ENCODE peak calls at places on chromosomes 11 and 22, in ten cellular contexts. Y is body of pancreas, G is suprapubic skin, J is stomach, Q is mucosa of descending colon, C is endodermal cell, M is tibial artery, A is adrenal gland, S is K562, B is breast epithelium. K is an unnamed sample. For H3K4me1, the result is how much of the 10 kb centered on the place peaks cover.

GRCh38 chr11:94175545-94175944 is 46.9 kb downstream of the PANX1 start:
- DNase-seq in Y (peak), G (no peak), J (no peak), Q (no peak), C (no peak), M (no peak), A (no peak), S (no peak), B (no peak), K (no peak)

GRCh38 chr11:95920460-95921105 is 3.3 kb downstream of the MTMR2 start:
- DNase-seq in Y (no peak), G (no peak), J (no peak), Q (no peak), C (no peak), M (no peak), A (no peak), S (peak), B (no peak), K (no peak)

GRCh38 chr22:24497879-24498278 is 2.7 kb downstream of the UPB1 start:
- DNase-seq in Y (no peak), G (no peak), J (no peak), Q (no peak), C (no peak), M (no peak), A (no peak), S (no peak), B (no peak), K (no peak)

GRCh38 chr22:45218974-45219373 is 21.7 kb downstream of the KIAA0930 start:
- DNase-seq in Y (no peak), G (no peak), J (no peak), Q (no peak), C (no peak), M (no peak), A (no peak), S (no peak), B (no peak), K (no peak)

GRCh38 chr22:44707752-44708151 is 5.7 kb downstream of the PRR5 start:
- DNase-seq in Y (no peak), G (no peak), J (no peak), Q (no peak), C (no peak), M (no peak), A (no peak), S (no peak), B (no peak), K (no peak)

GRCh38 chr11:133382217-133382746 is 150.0 kb downstream of the OPCML start:
- DNase-seq in Y (no peak), G (no peak), J (no peak), Q (no peak), C (no peak), M (no peak), A (no peak), S (no peak), B (no peak), K (no peak)

GRCh38 chr11:62179995-62180394 is 10.0 kb upstream of the SCGB1D1 start:
- DNase-seq in Y (no peak), G (no peak), J (no peak), Q (no peak), C (no peak), M (no peak), A (no peak), S (no peak), B (no peak), K (no peak)

GRCh38 chr11:12079726-12080556 is 30.4 kb upstream of the MICAL2 start:
- DNase-seq in Y (no peak), G (peak), J (peak), Q (no peak), C (no peak), M (peak), A (peak), S (no peak), B (peak), K (peak)

GRCh38 chr22:24427500-24428164 is at the start of gene ADORA2A:
- DNase-seq in Y (peak), G (no peak), J (peak), Q (peak), C (no peak), M (no peak), A (no peak), S (no peak), B (no peak), K (no peak)

GRCh38 chr11:359181-359714 is 10.1 kb upstream of the B4GALNT4 start:
- DNase-seq in Y (no peak), G (no peak), J (no peak), Q (peak), C (no peak), M (no peak), A (no peak), S (no peak), B (no peak), K (no peak)

GRCh38 chr11:27926981-27927481 is 180.9 kb downstream of the KIF18A start:
- DNase-seq in Y (no peak), G (no peak), J (no peak), Q (no peak), C (no peak), M (no peak), A (no peak), S (peak), B (no peak), K (no peak)

GRCh38 chr22:39669432-39669831 is 98.9 kb downstream of the CACNA1I start:
- DNase-seq in Y (no peak), G (no peak), J (no peak), Q (no peak), C (no peak), M (no peak), A (no peak), S (no peak), B (no peak), K (no peak)

GRCh38 chr11:64906314-64906635 is 10.7 kb downstream of the ATG2A start:
- DNase-seq in Y (no peak), G (peak), J (no peak), Q (no peak), C (no peak), M (no peak), A (no peak), S (no peak), B (no peak), K (no peak)

GRCh38 chr22:30871391-30872281 is 96.9 kb downstream of the MORC2 start:
- DNase-seq in Y (no peak), G (peak), J (no peak), Q (peak), C (peak), M (no peak), A (peak), S (no peak), B (no peak), K (no peak)

GRCh38 chr11:106961518-106961917 is 56.8 kb downstream of the GUCY1A2 start:
- DNase-seq in Y (no peak), G (no peak), J (no peak), Q (no peak), C (no peak), M (no peak), A (no peak), S (no peak), B (no peak), K (no peak)

GRCh38 chr11:77619576-77620198 is 17.9 kb downstream of the CLNS1A start:
- DNase-seq in Y (peak), G (no peak), J (no peak), Q (no peak), C (peak), M (no peak), A (no peak), S (peak), B (no peak), K (no peak)

GRCh38 chr11:77073328-77074001 is 6.7 kb downstream of the CAPN5 start:
- DNase-seq in Y (peak), G (peak), J (peak), Q (peak), C (peak), M (peak), A (peak), S (peak), B (peak), K (peak)

GRCh38 chr11:29129850-29130249 is 887.0 kb downstream of the KCNA4 start:
- DNase-seq in Y (no peak), G (no peak), J (no peak), Q (no peak), C (no peak), M (no peak), A (no peak), S (no peak), B (no peak), K (no peak)

GRCh38 chr22:22060200-22061084 is 77.9 kb upstream of the TOP3B start:
- DNase-seq in Y (peak), G (no peak), J (no peak), Q (peak), C (peak), M (peak), A (peak), S (peak), B (no peak), K (peak)

GRCh38 chr22:45757068-45757467 is 85.4 kb downstream of the ATXN10 start:
- DNase-seq in Y (peak), G (no peak), J (no peak), Q (no peak), C (peak), M (no peak), A (peak), S (no peak), B (no peak), K (peak)

GRCh38 chr22:49203863-49204598 is 623.6 kb downstream of the BRD1 start:
- DNase-seq in Y (no peak), G (peak), J (peak), Q (peak), C (peak), M (peak), A (no peak), S (no peak), B (no peak), K (no peak)

GRCh38 chr11:9752091-9752490 is 88.2 kb downstream of the SWAP70 start:
- DNase-seq in Y (peak), G (no peak), J (peak), Q (no peak), C (no peak), M (no peak), A (no peak), S (peak), B (no peak), K (peak)

GRCh38 chr22:19665784-19666662 is 48.3 kb upstream of the SEPTIN5 start:
- DNase-seq in Y (no peak), G (no peak), J (no peak), Q (no peak), C (peak), M (no peak), A (no peak), S (no peak), B (no peak), K (no peak)

GRCh38 chr11:59755701-59756495 is 722 bp downstream of the STX3 start:
- DNase-seq in Y (peak), G (peak), J (peak), Q (peak), C (peak), M (peak), A (peak), S (peak), B (peak), K (peak)

GRCh38 chr11:44865866-44866272 is 84.8 kb downstream of the TP53I11 start:
- DNase-seq in Y (peak), G (no peak), J (peak), Q (no peak), C (no peak), M (no peak), A (peak), S (no peak), B (peak), K (peak)

GRCh38 chr11:63760487-63761079 is 8.0 kb downstream of the ZFTA start:
- DNase-seq in Y (no peak), G (no peak), J (no peak), Q (no peak), C (peak), M (no peak), A (no peak), S (no peak), B (no peak), K (no peak)

GRCh38 chr11:12007769-12008737 is at the start of gene DKK3:
- DNase-seq in Y (no peak), G (no peak), J (no peak), Q (no peak), C (peak), M (no peak), A (no peak), S (no peak), B (peak), K (no peak)

GRCh38 chr22:23500508-23501208 is 79.4 kb downstream of the IGLL1 start:
- DNase-seq in Y (no peak), G (peak), J (no peak), Q (no peak), C (no peak), M (no peak), A (no peak), S (no peak), B (no peak), K (no peak)

GRCh38 chr11:58786693-58787092 is 55.0 kb upstream of the GLYAT start:
- DNase-seq in Y (no peak), G (no peak), J (no peak), Q (no peak), C (no peak), M (no peak), A (no peak), S (no peak), B (no peak), K (no peak)

GRCh38 chr22:41184679-41185078 is 20.4 kb upstream of the L3MBTL2 start:
- DNase-seq in Y (no peak), G (no peak), J (no peak), Q (no peak), C (peak), M (no peak), A (no peak), S (no peak), B (no peak), K (no peak)

GRCh38 chr11:111982019-111982464 is 43.2 kb upstream of the DLAT start:
- DNase-seq in Y (peak), G (no peak), J (peak), Q (no peak), C (peak), M (peak), A (peak), S (peak), B (peak), K (no peak)

GRCh38 chr11:118872403-118872821 is 11.3 kb upstream of the CXCR5 start:
- DNase-seq in Y (no peak), G (no peak), J (no peak), Q (peak), C (no peak), M (no peak), A (no peak), S (no peak), B (no peak), K (no peak)

GRCh38 chr11:35404397-35404775 is 15.0 kb downstream of the SLC1A2 start:
- DNase-seq in Y (peak), G (no peak), J (peak), Q (no peak), C (peak), M (no peak), A (peak), S (peak), B (no peak), K (no peak)

GRCh38 chr11:93571612-93572011 is 28.4 kb upstream of the SMCO4 start:
- DNase-seq in Y (no peak), G (no peak), J (no peak), Q (no peak), C (no peak), M (no peak), A (no peak), S (no peak), B (no peak), K (no peak)

GRCh38 chr22:50530280-50530856 is 556 bp upstream of the TYMP start:
- DNase-seq in Y (peak), G (peak), J (peak), Q (peak), C (peak), M (peak), A (peak), S (no peak), B (peak), K (peak)

GRCh38 chr11:131690776-131691557 is 320.6 kb downstream of the NTM start:
- DNase-seq in Y (no peak), G (no peak), J (no peak), Q (no peak), C (no peak), M (no peak), A (no peak), S (no peak), B (no peak), K (no peak)

GRCh38 chr11:131692151-131692550 is 321.7 kb downstream of the NTM start:
- DNase-seq in Y (no peak), G (no peak), J (no peak), Q (no peak), C (no peak), M (no peak), A (no peak), S (no peak), B (no peak), K (no peak)

GRCh38 chr11:131690362-131690761 is 319.9 kb downstream of the NTM start:
- DNase-seq in Y (no peak), G (no peak), J (no peak), Q (no peak), C (no peak), M (no peak), A (no peak), S (no peak), B (no peak), K (no peak)

GRCh38 chr11:131692961-131693360 is 322.5 kb downstream of the NTM start:
- DNase-seq in Y (no peak), G (no peak), J (no peak), Q (no peak), C (no peak), M (no peak), A (no peak), S (no peak), B (no peak), K (no peak)

GRCh38 chr11:131691558-131692041 is 321.2 kb downstream of the NTM start:
- DNase-seq in Y (no peak), G (no peak), J (no peak), Q (no peak), C (peak), M (no peak), A (no peak), S (peak), B (no peak), K (no peak)
- H3K4me3 ChIP-seq in Y (no peak), G (no peak), J (no peak), Q (no peak), C (no peak), M (no peak), A (no peak), S (no peak), B (no peak), K (no peak)

GRCh38 chr11:68694404-68695297 is 10.3 kb downstream of the GAL start:
- DNase-seq in Y (no peak), G (no peak), J (no peak), Q (no peak), C (peak), M (no peak), A (no peak), S (no peak), B (no peak), K (no peak)

GRCh38 chr11:68704887-68705286 is 20.5 kb downstream of the GAL start:
- DNase-seq in Y (no peak), G (no peak), J (no peak), Q (no peak), C (peak), M (no peak), A (no peak), S (peak), B (no peak), K (no peak)

GRCh38 chr11:68693484-68693882 is 9.1 kb downstream of the GAL start:
- DNase-seq in Y (no peak), G (no peak), J (no peak), Q (no peak), C (no peak), M (no peak), A (no peak), S (no peak), B (no peak), K (no peak)

DNA sequence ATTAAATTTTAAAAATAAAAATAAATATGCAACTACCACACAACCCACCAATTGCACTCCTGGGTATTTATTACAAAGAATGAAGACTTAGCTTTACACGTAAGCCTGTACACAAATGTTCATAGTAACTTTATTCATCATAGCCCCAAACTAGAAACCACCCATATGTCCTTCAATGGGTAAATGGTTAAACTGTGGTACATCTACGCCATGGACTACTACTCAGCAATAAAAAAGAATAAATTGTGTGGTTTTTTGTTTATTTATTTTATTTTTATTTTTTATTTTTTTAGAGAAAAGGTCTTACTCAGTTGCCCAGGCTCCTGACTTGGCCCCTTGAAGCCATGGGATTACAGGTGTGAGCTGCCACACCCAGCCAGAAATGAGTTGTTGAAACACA is 14.6 kb downstream of the GAL start:
- DNase-seq in Y (no peak), G (no peak), J (no peak), Q (no peak), C (no peak), M (no peak), A (no peak), S (no peak), B (no peak), K (no peak)
- TF ChIP-seq CTCF in Y (no peak), G (no peak), J (no peak), Q (no peak), C (no peak), M (no peak), A (no peak), S (no peak), B (no peak), K (no peak)

DNA sequence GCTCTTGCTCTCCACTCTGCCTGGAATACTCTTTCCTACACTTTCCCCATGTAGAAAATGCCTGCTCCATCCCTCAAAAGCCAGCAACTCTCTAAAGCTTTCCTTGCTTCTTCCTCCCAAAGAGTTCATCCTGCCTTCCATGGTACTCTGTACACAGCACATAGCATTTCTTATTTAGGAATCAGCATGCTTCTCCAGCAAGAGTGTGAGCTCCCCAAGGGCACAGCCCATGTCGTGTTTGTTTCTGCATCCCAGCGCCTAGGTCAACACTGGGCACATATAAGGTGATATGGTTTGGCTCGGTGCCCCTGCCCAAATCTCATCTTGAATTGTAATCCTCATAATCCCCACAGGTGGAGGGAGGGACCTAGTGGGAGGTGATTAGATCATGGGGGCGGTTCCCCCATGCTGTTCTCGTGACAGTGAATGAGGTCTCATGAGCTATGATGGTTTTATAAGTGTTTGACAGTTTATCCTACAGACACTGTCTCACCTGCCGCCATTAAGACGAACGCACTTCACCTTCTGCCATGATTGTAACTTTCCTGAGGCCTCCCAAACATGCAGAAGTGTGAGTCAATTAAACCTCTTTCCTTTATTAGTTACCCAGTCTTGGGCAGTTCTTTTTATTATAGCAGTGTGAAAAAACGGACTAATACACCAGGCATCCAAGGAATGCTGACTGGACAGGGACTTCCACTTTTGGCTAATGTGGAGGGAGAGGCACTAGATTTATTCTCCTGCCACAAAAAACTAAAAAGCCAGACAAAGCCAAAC is 8.2 kb downstream of the VPS37C start:
- DNase-seq in Y (no peak), G (no peak), J (no peak), Q (no peak), C (no peak), M (no peak), A (peak), S (peak), B (no peak), K (no peak)
- H3K4me1 ChIP-seq in Y (half or more), G (half or more), J (half or more), Q (under half), C (under half), M (half or more), A (under half), S (under half), B (under half), K (under half)

GRCh38 chr11:134853972-134854371 is 441.9 kb upstream of the B3GAT1 start:
- DNase-seq in Y (no peak), G (no peak), J (no peak), Q (no peak), C (no peak), M (no peak), A (no peak), S (no peak), B (no peak), K (no peak)

GRCh38 chr11:134850566-134850965 is 438.5 kb upstream of the B3GAT1 start:
- DNase-seq in Y (no peak), G (no peak), J (no peak), Q (no peak), C (no peak), M (no peak), A (no peak), S (no peak), B (no peak), K (no peak)

GRCh38 chr11:134856371-134856971 is 444.4 kb upstream of the B3GAT1 start:
- DNase-seq in Y (no peak), G (no peak), J (no peak), Q (no peak), C (no peak), M (no peak), A (no peak), S (no peak), B (no peak), K (no peak)

GRCh38 chr11:134857035-134857434 is 445.0 kb upstream of the B3GAT1 start:
- DNase-seq in Y (no peak), G (no peak), J (no peak), Q (no peak), C (no peak), M (no peak), A (no peak), S (no peak), B (no peak), K (no peak)

GRCh38 chr11:134854391-134854991 is 442.4 kb upstream of the B3GAT1 start:
- DNase-seq in Y (no peak), G (no peak), J (no peak), Q (no peak), C (peak), M (no peak), A (no peak), S (no peak), B (no peak), K (no peak)
- H3K4me3 ChIP-seq in Y (no peak), G (no peak), J (no peak), Q (no peak), C (no peak), M (no peak), A (no peak), S (no peak), B (no peak), K (no peak)

GRCh38 chr11:56412396-56412795 is at the start of gene OR5AL1:
- DNase-seq in Y (no peak), G (no peak), J (no peak), Q (no peak), C (no peak), M (no peak), A (no peak), S (no peak), B (no peak), K (no peak)
- TF ChIP-seq CTCF in Y (no peak), G (no peak), J (no peak), Q (no peak), C (no peak), M (no peak), A (no peak), S (no peak), B (no peak), K (no peak)

GRCh38 chr11:67233584-67234190 is 32.6 kb upstream of the GRK2 start:
- DNase-seq in Y (no peak), G (no peak), J (no peak), Q (no peak), C (no peak), M (no peak), A (no peak), S (no peak), B (no peak), K (no peak)
- H3K4me1 ChIP-seq in Y (under half), G (under half), J (under half), Q (under half), C (under half), M (under half), A (under half), S (under half), B (under half), K (under half)